ENCODE peak calls at places on chromosomes 5 and 9, in nine cellular contexts. T is fibroblast of the aortic adventitia; V is body of pancreas; M is OCI-LY7; X is natural killer cell; K is RWPE1; P is HCT116; D is lung; H is CD8-positive, alpha-beta T cell. F is an unnamed sample.

GRCh38 chr5:72417333-72418062 is 89.7 kb downstream of the ZNF366 start:
- DNase-seq in T (no peak), V (no peak), M (no peak), X (no peak), K (no peak), P (no peak), D (no peak), H (no peak), F (no peak)

GRCh38 chr5:179152941-179153340 is 92.8 kb downstream of the ZNF354C start:
- DNase-seq in T (no peak), V (no peak), M (no peak), X (no peak), K (no peak), P (no peak), D (no peak), H (no peak), F (no peak)

GRCh38 chr5:139733289-139733688 is 62.3 kb upstream of the PSD2 start:
- DNase-seq in T (no peak), V (no peak), M (no peak), X (no peak), K (no peak), P (no peak), D (no peak), H (no peak), F (no peak)

GRCh38 chr5:171600736-171601265 is 181.4 kb downstream of the FGF18 start:
- DNase-seq in T (no peak), V (no peak), M (no peak), X (no peak), K (no peak), P (no peak), D (no peak), H (no peak), F (no peak)

GRCh38 chr5:115272297-115272958 is 9.8 kb upstream of the PGGT1B start:
- DNase-seq in T (no peak), V (no peak), M (no peak), X (no peak), K (no peak), P (no peak), D (no peak), H (no peak), F (no peak)

GRCh38 chr5:169767938-169768337 is 130.9 kb downstream of the DOCK2 start:
- DNase-seq in T (no peak), V (peak), M (peak), X (no peak), K (no peak), P (no peak), D (no peak), H (no peak), F (no peak)

GRCh38 chr5:173178369-173178910 is 34.1 kb downstream of the BNIP1 start:
- DNase-seq in T (no peak), V (no peak), M (no peak), X (no peak), K (no peak), P (no peak), D (no peak), H (no peak), F (no peak)

GRCh38 chr5:150208187-150209015 is 18.5 kb downstream of the SLC6A7 start:
- DNase-seq in T (peak), V (no peak), M (no peak), X (no peak), K (peak), P (no peak), D (no peak), H (no peak), F (no peak)

GRCh38 chr5:23084815-23085214 is 231.7 kb upstream of the CDH12 start:
- DNase-seq in T (no peak), V (no peak), M (no peak), X (no peak), K (no peak), P (no peak), D (no peak), H (no peak), F (no peak)

GRCh38 chr5:133842846-133843725 is 125.3 kb downstream of the C5orf15 start:
- DNase-seq in T (no peak), V (no peak), M (no peak), X (no peak), K (no peak), P (no peak), D (no peak), H (no peak), F (no peak)

GRCh38 chr5:95846554-95847260 is 24.2 kb upstream of the GLRX start:
- DNase-seq in T (peak), V (peak), M (peak), X (peak), K (peak), P (no peak), D (no peak), H (peak), F (peak)

GRCh38 chr9:69744688-69745380 is 15.0 kb downstream of the PTAR1 start:
- DNase-seq in T (no peak), V (no peak), M (no peak), X (no peak), K (no peak), P (no peak), D (no peak), H (no peak), F (no peak)

GRCh38 chr5:128276537-128277216 is 193.1 kb downstream of the SLC12A2 start:
- DNase-seq in T (peak), V (no peak), M (no peak), X (no peak), K (no peak), P (no peak), D (no peak), H (no peak), F (no peak)

GRCh38 chr5:66620711-66621110 is 24.5 kb downstream of the MAST4 start:
- DNase-seq in T (no peak), V (no peak), M (no peak), X (no peak), K (no peak), P (no peak), D (no peak), H (no peak), F (no peak)

GRCh38 chr5:141647851-141648250 is 3.4 kb downstream of the FCHSD1 start:
- DNase-seq in T (no peak), V (no peak), M (no peak), X (no peak), K (no peak), P (no peak), D (no peak), H (no peak), F (no peak)

GRCh38 chr5:10601246-10602030 is 37.6 kb downstream of the ANKRD33B start:
- DNase-seq in T (peak), V (peak), M (peak), X (no peak), K (peak), P (peak), D (peak), H (no peak), F (no peak)

GRCh38 chr5:81749186-81749561 is 1.7 kb downstream of the SSBP2 start:
- DNase-seq in T (peak), V (no peak), M (no peak), X (no peak), K (no peak), P (no peak), D (no peak), H (peak), F (no peak)

GRCh38 chr5:118793652-118794051 is 194.7 kb downstream of the DTWD2 start:
- DNase-seq in T (no peak), V (no peak), M (no peak), X (no peak), K (no peak), P (no peak), D (no peak), H (no peak), F (no peak)

GRCh38 chr5:179923422-179923821 is 15.7 kb upstream of the TBC1D9B start:
- DNase-seq in T (no peak), V (no peak), M (peak), X (no peak), K (no peak), P (no peak), D (no peak), H (no peak), F (no peak)

GRCh38 chr5:169906745-169907649 is 73.3 kb downstream of the INSYN2B start:
- DNase-seq in T (peak), V (no peak), M (no peak), X (no peak), K (no peak), P (no peak), D (no peak), H (no peak), F (no peak)

GRCh38 chr9:97850746-97851449 is 2.1 kb upstream of the FOXE1 start:
- DNase-seq in T (no peak), V (no peak), M (no peak), X (no peak), K (no peak), P (no peak), D (no peak), H (no peak), F (no peak)

GRCh38 chr5:134477462-134478245 is 47.8 kb upstream of the JADE2 start:
- DNase-seq in T (no peak), V (no peak), M (no peak), X (no peak), K (no peak), P (no peak), D (no peak), H (no peak), F (no peak)

GRCh38 chr5:12794476-12795332 is 890.5 kb upstream of the CTNND2 start:
- DNase-seq in T (no peak), V (no peak), M (no peak), X (no peak), K (no peak), P (no peak), D (no peak), H (no peak), F (no peak)

GRCh38 chr5:56313004-56313531 is 79.9 kb upstream of the ANKRD55 start:
- DNase-seq in T (no peak), V (no peak), M (no peak), X (no peak), K (no peak), P (no peak), D (no peak), H (no peak), F (no peak)

GRCh38 chr5:76678056-76678455 is 37.9 kb upstream of the F2R start:
- DNase-seq in T (no peak), V (no peak), M (no peak), X (no peak), K (no peak), P (no peak), D (no peak), H (no peak), F (no peak)

GRCh38 chr5:10652151-10652550 is 88.3 kb downstream of the ANKRD33B start:
- DNase-seq in T (no peak), V (no peak), M (no peak), X (no peak), K (no peak), P (no peak), D (no peak), H (no peak), F (no peak)

GRCh38 chr5:73088026-73088425 is 32.3 kb upstream of the TMEM171 start:
- DNase-seq in T (no peak), V (no peak), M (no peak), X (no peak), K (no peak), P (no peak), D (no peak), H (no peak), F (no peak)

GRCh38 chr5:171647043-171647899 is 138.3 kb upstream of the SMIM23 start:
- DNase-seq in T (no peak), V (no peak), M (no peak), X (no peak), K (peak), P (peak), D (no peak), H (no peak), F (no peak)

GRCh38 chr9:126612813-126613641 is 701 bp upstream of the LMX1B start:
- DNase-seq in T (no peak), V (no peak), M (no peak), X (no peak), K (no peak), P (no peak), D (no peak), H (no peak), F (no peak)

GRCh38 chr9:100286257-100286656 is 66.5 kb downstream of the TEX10 start:
- DNase-seq in T (no peak), V (no peak), M (no peak), X (no peak), K (no peak), P (no peak), D (no peak), H (no peak), F (no peak)

GRCh38 chr5:87004101-87004500 is 263.6 kb upstream of the RASA1 start:
- DNase-seq in T (no peak), V (no peak), M (no peak), X (no peak), K (no peak), P (no peak), D (no peak), H (no peak), F (no peak)

GRCh38 chr5:88545348-88545747 is 276.7 kb upstream of the TMEM161B start:
- DNase-seq in T (no peak), V (no peak), M (no peak), X (no peak), K (no peak), P (no peak), D (no peak), H (no peak), F (no peak)

GRCh38 chr9:91682806-91683205 is 259.2 kb upstream of the NFIL3 start:
- DNase-seq in T (peak), V (no peak), M (no peak), X (no peak), K (no peak), P (no peak), D (no peak), H (no peak), F (no peak)

GRCh38 chr5:151757233-151758140 is 944 bp downstream of the ATOX1 start:
- DNase-seq in T (no peak), V (no peak), M (peak), X (peak), K (peak), P (no peak), D (no peak), H (peak), F (no peak)

GRCh38 chr5:176877793-176878331 is 21.3 kb downstream of the HK3 start:
- DNase-seq in T (no peak), V (no peak), M (no peak), X (no peak), K (no peak), P (no peak), D (no peak), H (no peak), F (no peak)

GRCh38 chr5:79743846-79744605 is 54.4 kb downstream of the CMYA5 start:
- DNase-seq in T (peak), V (no peak), M (no peak), X (no peak), K (no peak), P (no peak), D (no peak), H (no peak), F (no peak)

GRCh38 chr9:122742003-122742402 is at the start of gene OR1L6:
- DNase-seq in T (no peak), V (no peak), M (no peak), X (no peak), K (no peak), P (no peak), D (no peak), H (no peak), F (no peak)

GRCh38 chr9:72751541-72751940 is 201.3 kb downstream of the ALDH1A1 start:
- DNase-seq in T (no peak), V (no peak), M (no peak), X (no peak), K (no peak), P (no peak), D (no peak), H (no peak), F (no peak)

GRCh38 chr9:72755836-72756235 is 197.0 kb downstream of the ALDH1A1 start:
- DNase-seq in T (no peak), V (no peak), M (no peak), X (no peak), K (no peak), P (no peak), D (no peak), H (no peak), F (no peak)

GRCh38 chr9:72758944-72759343 is 193.9 kb downstream of the ALDH1A1 start:
- DNase-seq in T (no peak), V (no peak), M (no peak), X (no peak), K (no peak), P (no peak), D (no peak), H (no peak), F (no peak)

GRCh38 chr9:72749276-72749675 is 203.6 kb downstream of the ALDH1A1 start:
- DNase-seq in T (no peak), V (no peak), M (no peak), X (no peak), K (no peak), P (no peak), D (no peak), H (no peak), F (no peak)

DNA sequence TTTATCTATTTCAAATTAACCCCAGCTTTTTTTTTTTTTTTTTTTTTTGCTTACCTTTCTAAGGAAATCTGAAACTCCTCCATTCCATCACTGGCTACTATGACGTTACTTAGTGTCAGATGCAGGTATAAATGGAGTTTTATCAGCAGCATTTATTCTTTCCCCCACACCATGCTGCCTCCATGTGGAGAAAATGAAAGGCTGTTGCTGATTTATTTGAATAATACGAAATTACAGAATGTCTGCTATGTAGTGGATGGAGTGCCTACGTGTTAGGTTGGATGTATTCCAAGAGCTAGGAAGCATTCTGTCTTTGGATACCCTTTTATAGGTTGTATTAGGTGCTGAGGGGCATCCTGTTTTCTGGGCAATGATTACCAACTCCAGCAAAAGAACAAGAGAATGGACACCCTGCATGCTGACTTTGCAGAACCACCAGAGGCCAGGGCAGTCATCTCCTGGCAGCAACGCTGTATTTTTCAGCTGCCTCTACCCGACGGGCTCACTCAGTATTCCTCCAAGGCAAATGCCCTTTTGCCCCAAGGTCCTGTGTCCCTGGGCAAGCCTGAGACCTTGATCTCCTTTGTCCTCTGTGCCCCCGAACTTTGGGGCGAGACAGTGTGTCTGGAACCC is 199.5 kb downstream of the ALDH1A1 start:
- DNase-seq in T (peak), V (no peak), M (no peak), X (no peak), K (peak), P (no peak), D (no peak), H (no peak), F (no peak)
- TF ChIP-seq CTCF in T (peak), V (no peak), M (no peak), X (no peak), K (no peak), P (no peak), D (no peak), H (no peak), F (no peak)

GRCh38 chr9:76756273-76756650 is 8.0 kb upstream of the PCA3 start:
- DNase-seq in T (peak), V (no peak), M (no peak), X (no peak), K (peak), P (no peak), D (no peak), H (no peak), F (no peak)
- TF ChIP-seq CTCF in T (peak), V (no peak), M (no peak), X (no peak), K (peak), P (peak), D (peak), H (no peak), F (peak)

GRCh38 chr5:143209881-143210395 is 193.5 kb downstream of the NR3C1 start:
- DNase-seq in T (no peak), V (no peak), M (no peak), X (no peak), K (no peak), P (no peak), D (no peak), H (no peak), F (no peak)

GRCh38 chr5:143207563-143208364 is 195.7 kb downstream of the NR3C1 start:
- DNase-seq in T (no peak), V (no peak), M (no peak), X (no peak), K (no peak), P (no peak), D (no peak), H (no peak), F (no peak)

GRCh38 chr5:143208365-143208641 is 195.2 kb downstream of the NR3C1 start:
- DNase-seq in T (no peak), V (no peak), M (no peak), X (no peak), K (no peak), P (no peak), D (no peak), H (no peak), F (no peak)

GRCh38 chr5:143207058-143207457 is 196.4 kb downstream of the NR3C1 start:
- DNase-seq in T (no peak), V (no peak), M (no peak), X (no peak), K (no peak), P (no peak), D (no peak), H (no peak), F (no peak)

GRCh38 chr5:143208781-143209510 is 194.5 kb downstream of the NR3C1 start:
- DNase-seq in T (peak), V (no peak), M (peak), X (no peak), K (no peak), P (no peak), D (no peak), H (no peak), F (no peak)
- TF ChIP-seq CTCF in T (peak), V (no peak), M (peak), X (no peak), K (no peak), P (peak), D (no peak), H (no peak), F (no peak)

GRCh38 chr9:34592895-34593601 is 3.5 kb upstream of the CNTFR start:
- DNase-seq in T (peak), V (no peak), M (no peak), X (no peak), K (no peak), P (no peak), D (peak), H (no peak), F (no peak)
- TF ChIP-seq CTCF in T (no peak), V (no peak), M (no peak), X (no peak), K (no peak), P (no peak), D (no peak), H (no peak), F (no peak)

GRCh38 chr5:123518111-123518510 is 6.1 kb downstream of the CSNK1G3 start:
- DNase-seq in T (no peak), V (no peak), M (no peak), X (no peak), K (no peak), P (no peak), D (no peak), H (no peak), F (no peak)

GRCh38 chr5:123515904-123516303 is 3.9 kb downstream of the CSNK1G3 start:
- DNase-seq in T (no peak), V (no peak), M (no peak), X (no peak), K (no peak), P (no peak), D (no peak), H (no peak), F (no peak)

GRCh38 chr5:123520677-123521247 is 8.8 kb downstream of the CSNK1G3 start:
- DNase-seq in T (no peak), V (no peak), M (peak), X (no peak), K (no peak), P (no peak), D (no peak), H (no peak), F (no peak)

GRCh38 chr5:123514615-123515355 is 2.8 kb downstream of the CSNK1G3 start:
- DNase-seq in T (no peak), V (no peak), M (no peak), X (no peak), K (no peak), P (no peak), D (no peak), H (no peak), F (no peak)

GRCh38 chr5:123517479-123517878 is 5.5 kb downstream of the CSNK1G3 start:
- DNase-seq in T (no peak), V (no peak), M (peak), X (no peak), K (no peak), P (no peak), D (no peak), H (no peak), F (no peak)
- TF ChIP-seq CTCF in T (no peak), V (no peak), M (no peak), X (no peak), K (no peak), P (no peak), D (no peak), H (no peak), F (no peak)

DNA sequence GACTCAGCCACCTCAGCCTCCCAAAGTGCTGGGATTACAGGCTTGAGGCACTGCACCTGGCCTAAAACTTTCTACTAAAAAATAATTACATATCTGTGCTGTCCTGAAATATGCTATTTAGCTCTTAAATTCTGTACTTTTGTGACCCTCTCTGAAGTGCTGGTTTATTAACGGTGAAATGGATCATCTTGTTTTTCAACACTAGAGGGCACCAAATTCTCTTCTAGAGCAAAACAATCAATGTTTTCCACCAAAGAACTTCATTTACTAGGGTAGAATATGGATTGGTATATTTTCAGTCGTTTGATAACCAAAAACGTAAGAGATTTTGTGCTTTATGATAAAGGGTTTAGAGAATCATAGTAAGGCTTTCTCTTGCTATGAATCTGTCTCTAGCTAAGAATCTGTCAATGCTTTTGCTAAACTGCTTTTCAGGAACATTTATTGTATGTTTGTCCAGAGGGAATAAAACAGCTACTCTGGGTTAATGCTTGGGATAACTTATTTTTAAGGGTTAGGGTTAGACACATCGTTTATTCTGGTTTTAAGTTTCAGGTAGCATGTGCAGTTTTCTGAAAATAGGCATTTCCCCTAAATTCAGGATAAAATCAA is 63.6 kb downstream of the RNF180 start:
- DNase-seq in T (peak), V (no peak), M (peak), X (no peak), K (peak), P (no peak), D (no peak), H (no peak), F (no peak)
- TF ChIP-seq CTCF in T (peak), V (peak), M (peak), X (peak), K (peak), P (peak), D (peak), H (peak), F (peak)

GRCh38 chr9:22452415-22453010 is 5.9 kb downstream of the DMRTA1 start:
- DNase-seq in T (peak), V (peak), M (peak), X (no peak), K (no peak), P (peak), D (peak), H (no peak), F (no peak)
- TF ChIP-seq CTCF in T (peak), V (peak), M (peak), X (peak), K (peak), P (peak), D (peak), H (peak), F (peak)

F was measured in progenitor cell of endocrine pancreas.